ENCODE peak calls at places on chromosomes 4 and X, in eight cellular contexts. W is kidney, Q is uterus, I is SK-N-SH, Y is foreskin fibroblast, L is fibroblast of pulmonary artery, O is adrenal gland, S is GM12865. R is an unnamed sample.

GRCh38 chr4:23036503-23036902 is 343.8 kb downstream of the GBA3 start:
- DNase-seq in W (no peak), Q (no peak), I (no peak), Y (no peak), L (no peak), O (no peak), S (no peak), R (no peak)

GRCh38 chr4:73451978-73452747 is 16.1 kb downstream of the AFP start:
- DNase-seq in W (no peak), Q (no peak), I (no peak), Y (peak), L (peak), O (no peak), S (no peak), R (no peak)

GRCh38 chrX:9312922-9313867 is 151.7 kb upstream of the TBL1X start:
- DNase-seq in W (no peak), Q (no peak), I (peak), Y (no peak), L (no peak), O (peak), S (peak), R (no peak)

GRCh38 chr4:1862961-1863296 is 7.0 kb upstream of the LETM1 start:
- DNase-seq in W (peak), Q (no peak), I (no peak), Y (no peak), L (no peak), O (no peak), S (no peak), R (no peak)

GRCh38 chrX:150934453-150934852 is 36.0 kb upstream of the CD99L2 start:
- DNase-seq in W (no peak), Q (peak), I (no peak), Y (peak), L (peak), O (peak), S (no peak), R (peak)

GRCh38 chr4:85486425-85487101 is 11.6 kb downstream of the ARHGAP24 start:
- DNase-seq in W (no peak), Q (no peak), I (no peak), Y (peak), L (peak), O (no peak), S (no peak), R (no peak)

GRCh38 chr4:3301450-3302163 is 8.8 kb downstream of the RGS12 start:
- DNase-seq in W (peak), Q (no peak), I (no peak), Y (no peak), L (no peak), O (no peak), S (no peak), R (no peak)

GRCh38 chr4:8282134-8282641 is 12.6 kb downstream of the HTRA3 start:
- DNase-seq in W (peak), Q (no peak), I (no peak), Y (no peak), L (no peak), O (no peak), S (no peak), R (no peak)

GRCh38 chrX:150482537-150483217 is 85.7 kb upstream of the MTM1 start:
- DNase-seq in W (no peak), Q (no peak), I (no peak), Y (peak), L (peak), O (peak), S (peak), R (no peak)

GRCh38 chr4:25131925-25132324 is 28.3 kb downstream of the SEPSECS start:
- DNase-seq in W (no peak), Q (no peak), I (no peak), Y (no peak), L (no peak), O (no peak), S (no peak), R (no peak)

GRCh38 chrX:8724176-8724757 is 7.7 kb downstream of the ANOS1 start:
- DNase-seq in W (no peak), Q (no peak), I (peak), Y (no peak), L (no peak), O (no peak), S (no peak), R (no peak)

GRCh38 chr4:79935264-79935663 is 137.8 kb downstream of the ANTXR2 start:
- DNase-seq in W (no peak), Q (no peak), I (no peak), Y (no peak), L (no peak), O (no peak), S (no peak), R (no peak)

GRCh38 chrX:53969540-53969939 is 74.7 kb downstream of the PHF8 start:
- DNase-seq in W (no peak), Q (no peak), I (no peak), Y (no peak), L (no peak), O (no peak), S (no peak), R (no peak)

GRCh38 chr4:98209111-98209510 is 52.1 kb upstream of the RAP1GDS1 start:
- DNase-seq in W (no peak), Q (no peak), I (no peak), Y (no peak), L (no peak), O (no peak), S (no peak), R (no peak)

GRCh38 chrX:46698691-46699090 is 60.2 kb downstream of the SLC9A7 start:
- DNase-seq in W (no peak), Q (no peak), I (no peak), Y (no peak), L (peak), O (no peak), S (no peak), R (no peak)

GRCh38 chrX:47723083-47723482 is 64.1 kb upstream of the UXT start:
- DNase-seq in W (no peak), Q (no peak), I (no peak), Y (no peak), L (no peak), O (no peak), S (no peak), R (no peak)

GRCh38 chrX:47722260-47722659 is 63.3 kb upstream of the UXT start:
- DNase-seq in W (no peak), Q (no peak), I (no peak), Y (no peak), L (no peak), O (no peak), S (no peak), R (no peak)

GRCh38 chrX:47723689-47724088 is 64.7 kb upstream of the UXT start:
- DNase-seq in W (no peak), Q (no peak), I (no peak), Y (no peak), L (no peak), O (no peak), S (peak), R (no peak)
- H3K4me3 ChIP-seq in W (no peak), Q (no peak), I (no peak), Y (no peak), L (no peak), O (no peak), S (no peak), R (no peak)

GRCh38 chr4:100014616-100015015 is 64.5 kb upstream of the H2AZ1 start:
- DNase-seq in W (no peak), Q (no peak), I (no peak), Y (no peak), L (no peak), O (no peak), S (no peak), R (no peak)

GRCh38 chr4:100019821-100020220 is 69.7 kb upstream of the H2AZ1 start:
- DNase-seq in W (no peak), Q (no peak), I (no peak), Y (no peak), L (no peak), O (no peak), S (no peak), R (no peak)

GRCh38 chr4:100017627-100018310 is 67.7 kb upstream of the H2AZ1 start:
- DNase-seq in W (no peak), Q (no peak), I (no peak), Y (no peak), L (no peak), O (no peak), S (peak), R (peak)

GRCh38 chr4:100016191-100016590 is 66.1 kb upstream of the H2AZ1 start:
- DNase-seq in W (no peak), Q (no peak), I (no peak), Y (peak), L (no peak), O (no peak), S (no peak), R (no peak)
- TF ChIP-seq CTCF in W (no peak), Q (no peak), I (no peak), Y (no peak), L (no peak), O (no peak), S (no peak), R (no peak)

DNA sequence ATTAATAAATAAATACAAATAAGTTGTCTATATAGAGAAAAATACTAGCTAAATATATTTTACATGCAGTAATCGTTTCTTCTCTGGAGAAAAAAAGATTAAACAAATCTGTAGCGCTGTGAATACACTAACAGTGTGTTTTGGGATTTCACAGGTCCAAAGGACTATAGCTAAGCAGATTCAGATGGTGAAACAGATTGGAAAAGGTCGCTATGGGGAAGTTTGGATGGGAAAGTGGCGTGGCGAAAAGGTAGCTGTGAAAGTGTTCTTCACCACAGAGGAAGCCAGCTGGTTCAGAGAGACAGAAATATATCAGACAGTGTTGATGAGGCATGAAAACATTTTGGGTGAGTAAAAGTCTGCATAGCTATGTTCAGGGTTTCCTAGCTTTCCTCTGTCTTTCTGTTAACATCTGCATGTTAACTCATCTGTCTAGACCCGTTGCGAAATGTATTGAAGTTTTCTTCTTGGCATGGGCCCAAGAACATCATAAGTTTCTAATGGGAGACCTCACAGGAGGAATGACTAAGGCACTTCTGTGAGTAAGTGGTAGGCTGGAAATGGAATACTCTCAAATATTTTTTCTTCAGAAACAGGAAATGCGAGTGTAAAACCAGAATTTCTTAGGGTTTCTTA is 372.1 kb downstream of the BMPR1B start:
- DNase-seq in W (no peak), Q (peak), I (no peak), Y (peak), L (peak), O (peak), S (no peak), R (no peak)
- H3K4me3 ChIP-seq in W (no peak), Q (no peak), I (peak), Y (no peak), L (peak), O (no peak), S (no peak), R (no peak)

DNA sequence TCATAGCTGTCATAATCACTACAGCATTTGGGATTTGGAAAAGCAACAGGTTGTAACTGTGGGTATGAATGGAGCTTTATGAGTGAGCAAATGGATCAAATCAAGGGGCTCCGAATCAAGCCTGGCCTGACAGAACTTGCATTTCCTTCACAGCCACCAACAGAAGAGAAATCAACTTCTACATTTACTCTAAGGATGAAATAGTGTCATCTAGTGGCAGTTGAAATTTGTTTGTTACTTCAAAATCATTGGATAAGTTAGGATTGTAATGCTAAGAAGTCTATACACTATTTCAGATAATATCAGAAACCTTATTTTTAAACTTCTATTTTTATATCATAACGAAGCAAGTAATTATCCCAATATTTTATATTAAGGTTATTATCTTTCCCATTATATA is 10.7 kb upstream of the WDR17 start:
- DNase-seq in W (no peak), Q (no peak), I (no peak), Y (no peak), L (no peak), O (no peak), S (peak), R (no peak)
- TF ChIP-seq CTCF in W (peak), Q (peak), I (peak), Y (no peak), L (peak), O (no peak), S (peak), R (peak)

GRCh38 chrX:155612312-155613224 is at the start of gene TMLHE:
- DNase-seq in W (peak), Q (peak), I (peak), Y (peak), L (peak), O (peak), S (peak), R (no peak)

GRCh38 chrX:155613927-155614559 is 1.3 kb upstream of the TMLHE start:
- DNase-seq in W (no peak), Q (no peak), I (no peak), Y (no peak), L (no peak), O (no peak), S (no peak), R (no peak)

GRCh38 chrX:155615938-155616337 is 3.2 kb upstream of the TMLHE start:
- DNase-seq in W (no peak), Q (no peak), I (no peak), Y (no peak), L (no peak), O (no peak), S (no peak), R (no peak)

DNA sequence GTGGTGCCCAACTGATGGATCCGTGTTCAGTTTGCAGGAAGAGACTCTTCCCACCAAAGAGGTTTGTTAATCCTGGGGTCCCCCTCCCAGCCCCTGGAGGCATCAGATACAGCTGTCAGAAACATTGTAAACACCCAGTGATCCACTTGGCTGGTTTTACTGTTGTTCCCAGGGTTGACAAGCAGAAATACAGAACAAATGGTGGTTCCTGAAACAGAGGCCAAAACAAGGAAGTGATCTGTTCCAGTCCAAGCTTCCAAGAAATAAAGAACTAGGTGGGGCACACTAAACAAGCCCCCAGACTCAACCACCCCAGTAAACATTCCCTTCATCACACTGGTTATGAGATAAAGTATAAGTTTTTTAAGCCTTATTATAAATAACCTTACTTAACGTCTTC is 1.4 kb downstream of the TMLHE start:
- DNase-seq in W (no peak), Q (no peak), I (no peak), Y (no peak), L (no peak), O (no peak), S (no peak), R (no peak)
- H3K4me3 ChIP-seq in W (peak), Q (no peak), I (peak), Y (peak), L (peak), O (no peak), S (peak), R (no peak)

DNA sequence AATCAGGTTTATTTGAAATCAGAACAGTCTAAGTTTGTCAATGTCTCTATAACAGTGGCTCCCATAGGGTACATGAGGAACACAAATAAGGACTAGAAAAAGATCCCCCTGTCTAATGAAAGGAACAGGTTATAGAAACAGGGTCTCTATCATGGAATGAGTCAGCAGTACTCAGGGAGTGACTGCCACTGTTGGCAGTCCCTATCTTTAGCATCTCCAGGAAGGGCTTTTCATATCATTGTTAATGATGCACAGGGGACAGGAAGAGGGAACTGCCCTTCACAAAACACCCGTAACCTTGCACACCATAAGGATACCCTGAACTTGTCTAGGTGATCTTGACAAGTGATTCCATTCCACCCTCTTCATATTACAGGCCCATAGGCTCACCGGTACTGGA is 38.5 kb upstream of the SMIM10L2A start:
- DNase-seq in W (no peak), Q (no peak), I (no peak), Y (no peak), L (no peak), O (no peak), S (no peak), R (no peak)
- TF ChIP-seq CTCF in W (no peak), Q (no peak), I (no peak), Y (no peak), L (no peak), O (no peak), S (no peak), R (no peak)

GRCh38 chr4:14924945-14925344 is 77.3 kb upstream of the CPEB2 start:
- DNase-seq in W (no peak), Q (no peak), I (no peak), Y (no peak), L (no peak), O (no peak), S (no peak), R (no peak)

GRCh38 chr4:14925471-14925870 is 76.8 kb upstream of the CPEB2 start:
- DNase-seq in W (no peak), Q (no peak), I (no peak), Y (no peak), L (no peak), O (no peak), S (no peak), R (no peak)

GRCh38 chr4:14926368-14926767 is 75.9 kb upstream of the CPEB2 start:
- DNase-seq in W (no peak), Q (no peak), I (no peak), Y (no peak), L (no peak), O (no peak), S (no peak), R (no peak)

GRCh38 chr4:14929669-14930068 is 72.6 kb upstream of the CPEB2 start:
- DNase-seq in W (no peak), Q (no peak), I (no peak), Y (no peak), L (no peak), O (no peak), S (no peak), R (no peak)

DNA sequence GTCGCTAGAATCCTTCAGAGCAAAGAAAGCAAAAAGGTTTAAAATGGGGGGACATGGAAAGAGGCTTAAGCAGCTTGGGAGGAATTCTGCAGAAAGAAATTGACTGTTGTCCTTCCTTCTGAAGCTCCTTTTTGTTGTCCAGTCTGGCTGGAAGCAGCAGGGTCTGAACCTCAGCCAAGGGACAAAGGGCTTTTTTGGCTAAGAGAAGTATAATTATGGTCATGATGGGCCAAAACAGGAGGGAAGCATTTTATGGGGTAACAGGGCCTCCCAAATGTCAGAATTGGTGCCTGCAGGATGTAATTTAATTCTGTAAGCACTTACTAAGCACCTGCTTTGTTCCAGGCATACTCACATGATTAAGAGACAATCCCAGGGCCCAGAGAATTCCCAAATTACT is 74.2 kb upstream of the CPEB2 start:
- DNase-seq in W (no peak), Q (no peak), I (no peak), Y (no peak), L (no peak), O (no peak), S (no peak), R (no peak)
- H3K4me3 ChIP-seq in W (no peak), Q (no peak), I (no peak), Y (no peak), L (no peak), O (no peak), S (no peak), R (no peak)

DNA sequence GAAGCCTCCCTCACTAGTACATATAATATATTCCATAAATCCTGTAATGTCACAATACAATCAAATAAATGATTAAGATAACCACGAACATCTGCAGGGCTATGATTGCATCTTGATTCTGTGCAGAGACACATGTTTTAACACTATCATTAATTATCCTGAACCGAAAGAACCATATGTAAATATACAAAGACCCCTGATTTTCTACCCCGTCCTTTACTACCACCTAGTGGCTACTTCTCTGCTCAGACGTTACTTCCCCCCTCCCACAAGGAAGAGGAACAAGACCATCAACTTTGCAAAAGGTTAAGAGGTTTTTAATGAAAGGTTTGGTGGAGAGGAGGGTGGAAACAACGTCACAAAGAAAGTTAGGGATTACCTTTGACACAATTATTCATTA is 134.0 kb downstream of the COL4A6 start:
- DNase-seq in W (no peak), Q (no peak), I (peak), Y (peak), L (peak), O (no peak), S (peak), R (no peak)
- TF ChIP-seq CTCF in W (peak), Q (no peak), I (peak), Y (no peak), L (peak), O (no peak), S (peak), R (peak)

R was measured in LNCaP clone FGC.